ENCODE peak calls at places on chromosomes 4 and X, in seven cellular contexts. B, N, A, F, I, T and R are unnamed samples. For H3K4me1, the result is how much of the 10 kb centered on the place peaks cover.

GRCh38 chr4:8267077-8267476 is 2.5 kb upstream of the HTRA3 start:
- DNase-seq in B (peak), N (peak), A (peak), F (no peak), I (no peak), T (peak), R (no peak)

GRCh38 chr4:158042591-158043030 is 130.2 kb downstream of the GASK1B start:
- DNase-seq in B (no peak), N (no peak), A (peak), F (no peak), I (no peak), T (no peak), R (no peak)

GRCh38 chr4:115165503-115165902 is 52.1 kb upstream of the NDST4 start:
- DNase-seq in B (no peak), N (no peak), A (peak), F (no peak), I (no peak), T (no peak), R (no peak)

GRCh38 chr4:88697113-88697512 is 516 bp downstream of the NAP1L5 start:
- DNase-seq in B (no peak), N (no peak), A (peak), F (no peak), I (peak), T (peak), R (no peak)

GRCh38 chr4:76951333-76952033 is 1.9 kb downstream of the SEPTIN11 start:
- DNase-seq in B (no peak), N (no peak), A (peak), F (no peak), I (no peak), T (no peak), R (no peak)

GRCh38 chr4:117479673-117480072 is 394.3 kb upstream of the TRAM1L1 start:
- DNase-seq in B (no peak), N (no peak), A (no peak), F (no peak), I (no peak), T (no peak), R (no peak)

GRCh38 chr4:140893939-140894338 is 137.8 kb upstream of the TBC1D9 start:
- DNase-seq in B (no peak), N (no peak), A (peak), F (no peak), I (no peak), T (no peak), R (no peak)

GRCh38 chr4:108030332-108030731 is 40.6 kb downstream of the HADH start:
- DNase-seq in B (peak), N (no peak), A (peak), F (no peak), I (peak), T (no peak), R (no peak)

GRCh38 chrX:19709812-19710518 is 177.4 kb downstream of the SH3KBP1 start:
- DNase-seq in B (no peak), N (no peak), A (peak), F (no peak), I (no peak), T (no peak), R (no peak)

GRCh38 chr4:48653217-48654014 is 126.7 kb downstream of the FRYL start:
- DNase-seq in B (peak), N (no peak), A (peak), F (peak), I (no peak), T (no peak), R (no peak)

GRCh38 chr4:170011921-170012628 is 14.1 kb downstream of the MFAP3L start:
- DNase-seq in B (no peak), N (no peak), A (no peak), F (no peak), I (no peak), T (no peak), R (no peak)

GRCh38 chrX:50211510-50211909 is 6.9 kb downstream of the CCNB3 start:
- DNase-seq in B (peak), N (no peak), A (peak), F (no peak), I (no peak), T (no peak), R (no peak)

GRCh38 chr4:73978886-73979285 is 2.9 kb downstream of the PF4 start:
- DNase-seq in B (no peak), N (no peak), A (peak), F (no peak), I (no peak), T (no peak), R (no peak)

GRCh38 chr4:5989236-5990225 is 28.7 kb downstream of the C4orf50 start:
- DNase-seq in B (no peak), N (no peak), A (no peak), F (peak), I (no peak), T (no peak), R (no peak)

GRCh38 chrX:66625525-66625924 is 13.4 kb downstream of the EDA2R start:
- DNase-seq in B (no peak), N (no peak), A (no peak), F (no peak), I (no peak), T (no peak), R (no peak)

GRCh38 chr4:960140-960735 is 13.1 kb downstream of the DGKQ start:
- DNase-seq in B (no peak), N (no peak), A (no peak), F (no peak), I (no peak), T (peak), R (no peak)

GRCh38 chr4:85777908-85778808 is 303.2 kb downstream of the ARHGAP24 start:
- DNase-seq in B (no peak), N (no peak), A (peak), F (no peak), I (no peak), T (no peak), R (no peak)

GRCh38 chr4:38857354-38858096 is 908 bp upstream of the TLR6 start:
- DNase-seq in B (no peak), N (no peak), A (peak), F (peak), I (no peak), T (no peak), R (no peak)

GRCh38 chr4:55866973-55867574 is 13.6 kb downstream of the EXOC1 start:
- DNase-seq in B (peak), N (no peak), A (peak), F (no peak), I (peak), T (no peak), R (no peak)

GRCh38 chrX:151161690-151162089 is 14.7 kb upstream of the GPR50 start:
- DNase-seq in B (no peak), N (no peak), A (no peak), F (no peak), I (no peak), T (no peak), R (no peak)

GRCh38 chr4:105715692-105716278 is 7.2 kb downstream of the GSTCD start:
- DNase-seq in B (peak), N (no peak), A (peak), F (no peak), I (no peak), T (no peak), R (no peak)

GRCh38 chr4:105147226-105148151 is 813 bp downstream of the TET2 start:
- DNase-seq in B (peak), N (peak), A (peak), F (no peak), I (peak), T (peak), R (no peak)

GRCh38 chrX:20361890-20362262 is 95.2 kb upstream of the RPS6KA3 start:
- DNase-seq in B (peak), N (no peak), A (peak), F (no peak), I (no peak), T (no peak), R (no peak)

GRCh38 chr4:63663870-63664269 is 745.4 kb downstream of the TECRL start:
- DNase-seq in B (no peak), N (no peak), A (no peak), F (no peak), I (no peak), T (no peak), R (no peak)

GRCh38 chr4:6391186-6391851 is 81.1 kb downstream of the PPP2R2C start:
- DNase-seq in B (no peak), N (no peak), A (no peak), F (no peak), I (no peak), T (no peak), R (no peak)

GRCh38 chr4:83272900-83273299 is 11.7 kb downstream of the COQ2 start:
- DNase-seq in B (no peak), N (no peak), A (no peak), F (no peak), I (no peak), T (no peak), R (no peak)

GRCh38 chrX:9318213-9318612 is 146.6 kb upstream of the TBL1X start:
- DNase-seq in B (no peak), N (no peak), A (no peak), F (no peak), I (peak), T (no peak), R (no peak)

GRCh38 chrX:54208531-54208930 is 25.5 kb upstream of the FAM120C start:
- DNase-seq in B (no peak), N (no peak), A (peak), F (no peak), I (no peak), T (no peak), R (no peak)

GRCh38 chr4:113744667-113745241 is 16.8 kb downstream of the CAMK2D start:
- DNase-seq in B (no peak), N (no peak), A (no peak), F (no peak), I (no peak), T (no peak), R (no peak)

GRCh38 chr4:169164669-169165415 is 105.9 kb downstream of the SH3RF1 start:
- DNase-seq in B (no peak), N (no peak), A (peak), F (no peak), I (no peak), T (no peak), R (no peak)

GRCh38 chr4:146650034-146650433 is 11.3 kb downstream of the POU4F2 start:
- DNase-seq in B (no peak), N (no peak), A (no peak), F (no peak), I (no peak), T (no peak), R (no peak)

GRCh38 chr4:4524364-4524763 is 17.5 kb downstream of the STX18 start:
- DNase-seq in B (peak), N (no peak), A (peak), F (no peak), I (peak), T (no peak), R (no peak)

GRCh38 chrX:154401918-154402621 is 3.9 kb downstream of the RPL10 start:
- DNase-seq in B (no peak), N (no peak), A (no peak), F (no peak), I (no peak), T (no peak), R (no peak)

GRCh38 chr4:148469938-148470337 is 27.7 kb upstream of the NR3C2 start:
- DNase-seq in B (no peak), N (no peak), A (no peak), F (no peak), I (no peak), T (no peak), R (no peak)

GRCh38 chr4:139011220-139011950 is 4.2 kb upstream of the NOCT start:
- DNase-seq in B (no peak), N (no peak), A (no peak), F (no peak), I (no peak), T (no peak), R (no peak)

GRCh38 chr4:152310223-152310622 is 225.7 kb downstream of the FBXW7 start:
- DNase-seq in B (no peak), N (no peak), A (peak), F (no peak), I (no peak), T (no peak), R (no peak)

GRCh38 chr4:16418814-16419213 is 192.5 kb upstream of the TAPT1 start:
- DNase-seq in B (no peak), N (no peak), A (peak), F (no peak), I (no peak), T (no peak), R (no peak)

GRCh38 chrX:40469316-40469715 is 111.5 kb upstream of the ATP6AP2 start:
- DNase-seq in B (no peak), N (no peak), A (no peak), F (no peak), I (no peak), T (no peak), R (no peak)
- H3K4me1 ChIP-seq in B (under half), N (under half), A (under half), F (under half), I (under half), T (under half), R (under half)

GRCh38 chrX:38560776-38561125 is 591 bp upstream of the TSPAN7 start:
- DNase-seq in B (no peak), N (no peak), A (no peak), F (no peak), I (no peak), T (no peak), R (no peak)

GRCh38 chrX:38561126-38561868 is at the start of gene TSPAN7:
- DNase-seq in B (peak), N (peak), A (peak), F (peak), I (peak), T (peak), R (no peak)

GRCh38 chrX:38561951-38562719 is 793 bp downstream of the TSPAN7 start:
- DNase-seq in B (peak), N (peak), A (peak), F (peak), I (no peak), T (peak), R (no peak)

GRCh38 chrX:38558681-38559080 is 2.7 kb upstream of the TSPAN7 start:
- DNase-seq in B (no peak), N (no peak), A (peak), F (no peak), I (no peak), T (no peak), R (no peak)

GRCh38 chrX:38563006-38563405 is 1.7 kb downstream of the TSPAN7 start:
- DNase-seq in B (no peak), N (no peak), A (no peak), F (no peak), I (no peak), T (no peak), R (no peak)
- H3K4me3 ChIP-seq in B (peak), N (peak), A (no peak), F (peak), I (no peak), T (no peak), R (peak)

GRCh38 chr4:150181536-150181935 is 103.3 kb downstream of the DCLK2 start:
- DNase-seq in B (peak), N (no peak), A (peak), F (no peak), I (no peak), T (no peak), R (no peak)

GRCh38 chr4:150173420-150173819 is 95.2 kb downstream of the DCLK2 start:
- DNase-seq in B (no peak), N (no peak), A (no peak), F (no peak), I (no peak), T (no peak), R (no peak)

GRCh38 chr4:150178161-150178560 is 99.9 kb downstream of the DCLK2 start:
- DNase-seq in B (no peak), N (no peak), A (no peak), F (no peak), I (no peak), T (no peak), R (no peak)

GRCh38 chr4:150173854-150174398 is 95.7 kb downstream of the DCLK2 start:
- DNase-seq in B (no peak), N (no peak), A (no peak), F (no peak), I (no peak), T (no peak), R (no peak)

GRCh38 chr4:150176559-150176958 is 98.3 kb downstream of the DCLK2 start:
- DNase-seq in B (no peak), N (no peak), A (peak), F (no peak), I (no peak), T (no peak), R (no peak)
- H3K4me1 ChIP-seq in B (under half), N (under half), A (under half), F (under half), I (under half), T (under half), R (under half)

DNA sequence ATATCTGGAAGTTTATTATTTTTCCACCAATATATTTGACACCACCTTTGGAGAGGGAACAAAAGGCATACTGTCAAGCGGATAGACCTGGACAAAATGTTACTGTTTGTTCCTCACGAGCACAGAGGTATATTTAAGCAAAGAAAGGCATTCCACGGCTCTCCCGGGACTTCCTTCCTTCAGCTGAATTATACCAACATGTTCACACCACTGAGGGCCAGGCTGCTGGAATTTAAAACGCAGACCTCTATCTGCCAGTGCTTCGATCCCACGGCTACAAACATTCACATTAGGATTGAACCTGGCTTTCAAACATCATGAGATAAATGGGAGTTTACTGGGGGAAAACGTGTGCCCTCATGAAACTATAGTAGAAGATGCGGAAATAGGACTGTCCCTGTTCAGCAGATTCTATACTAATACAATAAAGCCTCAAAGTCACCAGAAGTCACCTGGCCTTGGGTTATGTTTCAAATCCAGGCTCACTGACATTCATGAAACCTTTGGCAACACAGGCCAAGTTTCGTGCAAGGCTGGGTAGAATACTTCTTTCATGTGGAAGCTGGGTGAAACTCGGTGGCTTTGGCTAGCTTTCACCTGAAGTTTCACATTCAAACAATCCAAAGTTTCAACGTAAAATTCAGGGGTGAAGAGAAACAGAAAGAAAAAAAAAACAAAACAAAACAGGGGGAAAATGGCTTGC is 39.5 kb downstream of the SORBS2 start:
- DNase-seq in B (no peak), N (no peak), A (no peak), F (no peak), I (no peak), T (no peak), R (no peak)
- H3K4me3 ChIP-seq in B (no peak), N (peak), A (no peak), F (peak), I (no peak), T (no peak), R (peak)

DNA sequence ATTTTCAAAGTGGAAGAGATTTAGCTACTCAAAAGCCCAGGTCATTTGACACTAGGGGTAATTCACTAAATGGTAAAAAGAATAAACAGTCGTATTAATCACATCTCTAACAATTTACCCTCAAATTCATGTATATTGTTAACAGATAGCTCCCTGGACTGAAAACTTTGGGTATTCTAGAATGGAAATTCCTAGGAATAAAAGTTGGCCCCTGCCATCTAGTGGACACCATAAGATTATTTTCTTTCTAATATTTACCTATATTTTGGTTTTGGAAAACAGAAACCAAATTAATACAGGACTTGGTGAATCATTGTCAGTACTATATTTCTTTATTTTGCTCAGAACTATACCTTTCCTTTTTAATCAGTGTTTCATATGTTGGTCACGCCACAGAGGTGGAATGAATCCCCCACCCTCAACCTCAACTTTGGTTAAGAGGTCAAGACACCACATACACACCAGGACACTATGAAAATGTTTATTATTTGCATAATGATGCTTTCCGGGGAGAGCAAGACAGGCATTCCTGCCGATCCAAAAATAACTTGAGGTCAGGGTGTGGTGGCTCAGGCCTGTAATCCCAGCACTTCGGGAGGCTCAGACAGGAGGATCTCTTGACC is 96.2 kb upstream of the APOOL start:
- DNase-seq in B (peak), N (no peak), A (peak), F (no peak), I (no peak), T (no peak), R (no peak)
- H3K4me1 ChIP-seq in B (under half), N (under half), A (under half), F (under half), I (under half), T (under half), R (under half)